ENCODE peak calls at places on chromosomes 16 and 17, in four cellular contexts. Z is prostate gland, G is left ventricle myocardium inferior, C is fibroblast of the aortic adventitia. R is an unnamed sample.

GRCh38 chr16:69535123-69536050 is 30.4 kb upstream of the NFAT5 start:
- DNase-seq in Z (no peak), G (no peak), C (peak; percentile 51), R (no peak)

GRCh38 chr17:1156864-1157263 is 22.9 kb downstream of the ABR start:
- DNase-seq in Z (no peak), G (no peak), C (no peak), R (no peak)

GRCh38 chr16:528111-529011 is 849 bp downstream of the CAPN15 start:
- DNase-seq in Z (no peak), G (no peak), C (peak; percentile 66), R (no peak)

GRCh38 chr17:32854834-32855389 is 22.0 kb downstream of the MYO1D start:
- DNase-seq in Z (no peak), G (no peak), C (no peak), R (no peak)

GRCh38 chr17:63443053-63443452 is 3.1 kb downstream of the CYB561 start:
- DNase-seq in Z (no peak), G (no peak), C (no peak), R (no peak)

GRCh38 chr17:65219707-65220106 is 82.5 kb downstream of the RGS9 start:
- DNase-seq in Z (no peak), G (no peak), C (no peak), R (no peak)

GRCh38 chr16:83701494-83701893 is 106.3 kb upstream of the HSBP1 start:
- DNase-seq in Z (peak; percentile 8), G (no peak), C (peak; percentile 37), R (no peak)

GRCh38 chr17:58039975-58040374 is 32.9 kb upstream of the SRSF1 start:
- DNase-seq in Z (no peak), G (no peak), C (no peak), R (no peak)

GRCh38 chr17:70934834-70935233 is 765.5 kb downstream of the KCNJ2 start:
- DNase-seq in Z (no peak), G (no peak), C (no peak), R (no peak)

GRCh38 chr16:1134776-1135458 is 18.0 kb upstream of the CACNA1H start:
- DNase-seq in Z (no peak), G (no peak), C (no peak), R (no peak)

GRCh38 chr17:57284583-57284982 is 28.3 kb downstream of the MSI2 start:
- DNase-seq in Z (no peak), G (no peak), C (no peak), R (no peak)

GRCh38 chr17:6936370-6937028 is 59.4 kb upstream of the ALOX12 start:
- DNase-seq in Z (no peak), G (no peak), C (no peak), R (no peak)

GRCh38 chr17:27481327-27481726 is 25.1 kb downstream of the KSR1 start:
- DNase-seq in Z (no peak), G (no peak), C (no peak), R (no peak)

GRCh38 chr17:58325976-58326468 is 2.6 kb downstream of the TSPOAP1 start:
- DNase-seq in Z (no peak), G (no peak), C (no peak), R (no peak)

GRCh38 chr16:71536752-71537499 is 10.7 kb downstream of the CHST4 start:
- DNase-seq in Z (no peak), G (no peak), C (no peak), R (no peak)

GRCh38 chr17:61689610-61690180 is 98.7 kb upstream of the NACA2 start:
- DNase-seq in Z (no peak), G (no peak), C (peak; percentile 18), R (no peak)

GRCh38 chr16:87052506-87052905 is 264.7 kb downstream of the C16orf95 start:
- DNase-seq in Z (no peak), G (no peak), C (peak; percentile 72), R (no peak)

GRCh38 chr17:35057332-35057915 is 6.1 kb downstream of the RFFL start:
- DNase-seq in Z (no peak), G (no peak), C (no peak), R (no peak)

GRCh38 chr16:85220125-85220839 is 108.0 kb upstream of the CIBAR2 start:
- DNase-seq in Z (peak; percentile 88), G (peak; percentile 83), C (peak; percentile 88), R (peak; percentile 85)

GRCh38 chr16:57571098-57571497 is 28.7 kb downstream of the ADGRG5 start:
- DNase-seq in Z (no peak), G (no peak), C (no peak), R (no peak)

GRCh38 chr17:19753049-19753444 is 4.9 kb upstream of the ALDH3A1 start:
- DNase-seq in Z (peak; percentile 92), G (peak; percentile 55), C (peak; percentile 69), R (peak; percentile 77)

GRCh38 chr17:51496378-51496777 is 236.0 kb downstream of the UTP18 start:
- DNase-seq in Z (no peak), G (no peak), C (no peak), R (no peak)

GRCh38 chr16:83899272-83899897 is 470 bp downstream of the MLYCD start:
- DNase-seq in Z (no peak), G (peak; percentile 49), C (peak; percentile 56), R (no peak)

GRCh38 chr16:65833171-65833871 is 533.2 kb upstream of the CDH5 start:
- DNase-seq in Z (no peak), G (no peak), C (peak; percentile 89), R (peak; percentile 22)

GRCh38 chr17:71980171-71980570 is 140.6 kb upstream of the SOX9 start:
- DNase-seq in Z (no peak), G (no peak), C (no peak), R (no peak)

GRCh38 chr17:55320594-55321506 is 56.1 kb downstream of the HLF start:
- DNase-seq in Z (peak; percentile 95), G (no peak), C (no peak), R (no peak)

GRCh38 chr17:82103588-82104451 is 5.8 kb upstream of the FASN start:
- DNase-seq in Z (peak; percentile 93), G (no peak), C (peak; percentile 30), R (no peak)

GRCh38 chr17:14753383-14753782 is 452.5 kb downstream of the HS3ST3B1 start:
- DNase-seq in Z (no peak), G (no peak), C (no peak), R (no peak)

GRCh38 chr16:87470332-87470731 is 22.5 kb downstream of the ZCCHC14 start:
- DNase-seq in Z (no peak), G (no peak), C (no peak), R (no peak)

GRCh38 chr17:32518856-32519768 is 32.3 kb downstream of the CDK5R1 start:
- DNase-seq in Z (peak; percentile 16), G (peak; percentile 57), C (no peak), R (no peak)

GRCh38 chr17:32007463-32008298 is 498 bp downstream of the LRRC37B start:
- DNase-seq in Z (peak; percentile 29), G (no peak), C (peak; percentile 18), R (no peak)

GRCh38 chr17:65901394-65901793 is 290.5 kb downstream of the CEP112 start:
- DNase-seq in Z (no peak), G (no peak), C (no peak), R (no peak)

GRCh38 chr16:2919511-2920255 is 8.0 kb downstream of the FLYWCH1 start:
- DNase-seq in Z (peak; percentile 44), G (no peak), C (peak; percentile 90), R (no peak)

GRCh38 chr17:55454906-55455474 is 33.4 kb upstream of the MMD start:
- DNase-seq in Z (peak; percentile 10), G (no peak), C (peak; percentile 69), R (peak; percentile 56)

GRCh38 chr16:10885246-10885645 is 8.2 kb downstream of the CIITA start:
- DNase-seq in Z (no peak), G (no peak), C (no peak), R (no peak)

GRCh38 chr16:88866151-88866920 is at the start of gene PABPN1L:
- DNase-seq in Z (no peak), G (no peak), C (no peak), R (no peak)

GRCh38 chr16:27154573-27155521 is 48.5 kb upstream of the KDM8 start:
- DNase-seq in Z (peak; percentile 25), G (peak; percentile 63), C (peak; percentile 42), R (no peak)

GRCh38 chr17:40431231-40431602 is 12.0 kb upstream of the IGFBP4 start:
- DNase-seq in Z (no peak), G (no peak), C (no peak), R (no peak)

GRCh38 chr17:40430272-40431230 is 12.7 kb upstream of the IGFBP4 start:
- DNase-seq in Z (no peak), G (no peak), C (no peak), R (no peak)

GRCh38 chr17:40422990-40423611 is 5.4 kb upstream of the TOP2A start:
- DNase-seq in Z (no peak), G (no peak), C (no peak), R (no peak)

GRCh38 chr17:40425741-40426140 is 8.0 kb upstream of the TOP2A start:
- DNase-seq in Z (no peak), G (no peak), C (no peak), R (no peak)

GRCh38 chr17:40427002-40427491 is 9.4 kb upstream of the TOP2A start:
- DNase-seq in Z (no peak), G (no peak), C (no peak), R (no peak)
- TF ChIP-seq CTCF in Z (no peak), G (no peak), C (no peak), R (no peak)

GRCh38 chr16:77225182-77225581 is 26.0 kb downstream of the SYCE1L start:
- DNase-seq in Z (no peak), G (no peak), C (no peak), R (no peak)

GRCh38 chr16:77221482-77221881 is 22.3 kb downstream of the SYCE1L start:
- DNase-seq in Z (no peak), G (no peak), C (no peak), R (no peak)

GRCh38 chr16:77220427-77220826 is 21.2 kb downstream of the SYCE1L start:
- DNase-seq in Z (no peak), G (no peak), C (no peak), R (no peak)

GRCh38 chr16:77219437-77219836 is 20.2 kb downstream of the SYCE1L start:
- DNase-seq in Z (no peak), G (no peak), C (no peak), R (no peak)

GRCh38 chr16:77223184-77223583 is 24.0 kb downstream of the SYCE1L start:
- DNase-seq in Z (no peak), G (no peak), C (no peak), R (no peak)
- TF ChIP-seq CTCF in Z (no peak), G (no peak), C (no peak), R (no peak)

DNA sequence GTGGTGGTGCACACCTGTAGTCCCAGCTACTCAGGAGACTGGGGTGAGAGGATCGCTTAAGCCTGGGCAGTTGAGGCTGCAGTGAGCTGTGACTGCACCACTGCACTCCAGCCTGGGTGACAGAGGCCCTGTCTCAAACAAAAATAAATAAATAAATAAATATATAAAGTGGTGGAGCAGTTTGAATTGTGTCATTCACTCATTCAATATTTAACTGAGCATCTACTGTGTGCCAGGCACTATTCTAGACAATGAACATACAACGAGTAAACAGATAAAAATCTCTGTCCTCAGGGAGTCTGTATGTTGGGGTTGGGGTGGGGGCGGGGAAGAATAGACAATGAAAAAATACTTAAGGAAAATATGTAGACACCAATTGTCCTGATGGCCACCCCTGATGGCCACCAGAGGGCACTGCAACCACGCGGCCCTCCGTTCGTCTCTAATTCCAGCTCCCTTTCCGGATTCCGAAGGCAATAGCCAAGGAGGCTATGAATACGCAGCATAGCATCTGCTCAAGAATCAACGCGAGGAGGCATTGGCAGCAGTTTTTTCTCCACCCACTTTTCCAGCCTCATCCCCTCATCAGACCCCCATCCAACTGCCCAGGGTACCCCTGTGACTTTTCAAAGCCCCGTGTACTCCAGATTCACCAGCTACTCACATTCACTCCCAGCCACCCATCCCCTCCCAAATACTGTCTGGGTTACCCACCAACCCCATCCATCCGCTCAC is 21.4 kb downstream of the QPRT start:
- DNase-seq in Z (peak; percentile 78), G (peak; percentile 75), C (peak; percentile 92), R (peak; percentile 63)
- TF ChIP-seq CTCF in Z (peak; percentile 88), G (peak; percentile 94), C (peak; percentile 95), R (peak; percentile 87)

GRCh38 chr17:75639771-75640555 is 6.7 kb downstream of the SMIM5 start:
- DNase-seq in Z (peak; percentile 74), G (no peak), C (no peak), R (no peak)
- TF ChIP-seq CTCF in Z (peak; percentile 76), G (no peak), C (no peak), R (no peak)

R was measured in AG09319.